ENCODE peak calls at places on chromosomes 12 and 14, in eight cellular contexts. D is HepG2; H is esophagus squamous epithelium; R is left ventricle myocardium inferior; B is CD8-positive, alpha-beta T cell; L is foreskin fibroblast; K is stomach; S is AG09309. Y is an unnamed sample.

GRCh38 chr14:23481362-23481970 is 12.0 kb downstream of the NGDN start:
- DNase-seq in B (no peak), H (no peak), K (no peak), S (no peak), R (no peak), L (no peak), D (no peak), Y (no peak)

GRCh38 chr12:79424109-79424721 is 266.5 kb downstream of the PAWR start:
- DNase-seq in K (no peak), R (no peak), H (no peak), B (no peak), S (peak), L (peak), D (peak), Y (peak)

GRCh38 chr12:6784292-6784691 is 5.0 kb upstream of the CD4 start:
- DNase-seq in D (no peak), L (no peak), B (no peak), S (no peak), H (no peak), R (no peak), K (no peak), Y (no peak)

GRCh38 chr12:118103231-118103600 is 595 bp downstream of the VSIG10 start:
- DNase-seq in S (no peak), D (no peak), B (peak), R (no peak), H (no peak), L (peak), K (no peak), Y (no peak)

GRCh38 chr12:121464331-121464730 is 64.4 kb downstream of the RNF34 start:
- DNase-seq in K (no peak), D (no peak), L (no peak), H (no peak), R (no peak), S (no peak), B (no peak), Y (no peak)

GRCh38 chr12:92593734-92594402 is 108.9 kb upstream of the PLEKHG7 start:
- DNase-seq in L (peak), B (peak), D (peak), R (no peak), K (peak), H (no peak), S (peak), Y (peak)

GRCh38 chr12:34388636-34389377 is 366.5 kb downstream of the ALG10 start:
- DNase-seq in S (no peak), L (no peak), B (no peak), H (no peak), R (no peak), D (no peak), K (no peak), Y (no peak)

GRCh38 chr14:70152704-70153103 is 36.0 kb downstream of the SLC8A3 start:
- DNase-seq in B (no peak), S (no peak), D (no peak), K (no peak), L (no peak), R (no peak), H (no peak), Y (no peak)

GRCh38 chr12:65943388-65944137 is 119.3 kb downstream of the HMGA2 start:
- DNase-seq in S (peak), H (no peak), D (no peak), K (no peak), B (no peak), L (no peak), R (no peak), Y (peak)

GRCh38 chr14:67487937-67488893 is at the start of gene TMEM229B:
- DNase-seq in K (peak), S (no peak), D (no peak), B (peak), H (peak), L (no peak), R (no peak), Y (no peak)

GRCh38 chr14:102692334-102692733 is 84.9 kb upstream of the TRAF3 start:
- DNase-seq in H (no peak), S (no peak), L (no peak), D (no peak), B (no peak), K (no peak), R (no peak), Y (no peak)

GRCh38 chr12:109612975-109613502 is 39.4 kb downstream of the MVK start:
- DNase-seq in S (no peak), B (no peak), R (no peak), L (no peak), D (peak), K (no peak), H (no peak), Y (no peak)

GRCh38 chr14:52790011-52790755 is 1.2 kb downstream of the GNPNAT1 start:
- DNase-seq in B (no peak), S (no peak), D (no peak), K (no peak), H (no peak), L (no peak), R (no peak), Y (no peak)

GRCh38 chr12:23827353-23827752 is 122.1 kb downstream of the SOX5 start:
- DNase-seq in K (no peak), H (no peak), B (no peak), R (no peak), L (no peak), D (peak), S (no peak), Y (no peak)

GRCh38 chr12:25725874-25726273 is 172.8 kb upstream of the LMNTD1 start:
- DNase-seq in B (no peak), L (peak), S (peak), R (no peak), H (no peak), D (no peak), K (no peak), Y (peak)

GRCh38 chr12:46783881-46784280 is 41.9 kb downstream of the SLC38A4 start:
- DNase-seq in L (no peak), B (no peak), R (no peak), D (no peak), K (no peak), S (no peak), H (no peak), Y (no peak)

GRCh38 chr12:107749094-107749493 is 11.8 kb downstream of the PRDM4 start:
- DNase-seq in K (no peak), B (no peak), H (no peak), L (peak), D (no peak), R (no peak), S (peak), Y (no peak)

GRCh38 chr14:100909439-100909838 is 5.9 kb upstream of the RTL1 start:
- DNase-seq in L (no peak), S (no peak), B (no peak), D (no peak), K (no peak), R (no peak), H (no peak), Y (no peak)

GRCh38 chr14:105424861-105425260 is 5.2 kb downstream of the MTA1 start:
- DNase-seq in H (no peak), R (no peak), S (no peak), B (no peak), L (no peak), D (no peak), K (no peak), Y (no peak)

GRCh38 chr14:20631821-20632389 is 9.6 kb downstream of the OR6S1 start:
- DNase-seq in K (peak), H (no peak), S (no peak), L (peak), R (peak), D (peak), B (no peak), Y (no peak)

GRCh38 chr14:92666251-92666650 is 82.2 kb downstream of the LGMN start:
- DNase-seq in L (no peak), H (no peak), K (no peak), S (no peak), B (no peak), R (no peak), D (no peak), Y (no peak)
- H3K4me3 ChIP-seq in L (no peak), H (no peak), K (no peak), S (no peak), B (no peak), R (no peak), D (no peak), Y (no peak)

DNA sequence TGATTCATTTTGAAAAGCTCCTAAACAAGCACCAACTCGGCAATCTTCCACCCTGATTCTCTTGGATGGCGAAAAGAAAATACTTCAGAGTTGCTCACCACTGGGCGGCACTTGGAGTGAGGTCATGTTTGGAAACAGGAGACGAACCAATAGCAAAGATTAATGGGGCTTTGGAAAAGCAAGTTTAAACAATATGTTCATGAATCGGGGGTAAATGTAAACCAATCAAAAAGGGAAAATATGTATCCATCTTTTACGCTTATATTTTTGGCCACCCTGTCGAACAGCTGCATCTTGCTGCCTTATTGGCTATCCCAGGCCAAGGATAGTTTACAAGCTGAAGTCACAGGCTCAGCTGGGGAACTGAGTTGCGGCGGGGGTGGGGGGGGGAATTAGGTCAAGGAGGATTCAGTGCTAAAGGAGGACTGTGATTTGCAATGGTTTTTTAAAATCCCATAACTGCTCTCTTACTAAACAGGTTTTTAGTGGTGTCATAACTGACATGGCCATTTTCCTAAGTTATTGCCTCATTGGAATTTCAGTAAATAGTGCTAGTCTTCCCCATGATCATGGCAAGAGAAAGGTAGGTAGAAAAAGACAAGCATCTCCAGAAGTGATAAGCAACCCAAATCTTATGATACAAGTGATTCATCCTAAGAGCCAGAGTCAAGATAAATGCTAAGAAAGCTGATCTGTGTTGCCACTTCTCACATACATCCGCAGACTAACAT is 210.6 kb downstream of the PHLDA1 start:
- DNase-seq in L (peak), B (no peak), K (no peak), R (peak), H (peak), D (no peak), S (peak), Y (no peak)
- TF ChIP-seq CTCF in L (no peak), B (no peak), K (no peak), R (no peak), H (no peak), D (no peak), S (peak), Y (no peak)

GRCh38 chr14:94907626-94908261 is 137.8 kb upstream of the GSC start:
- DNase-seq in B (no peak), D (no peak), K (no peak), S (no peak), L (no peak), H (no peak), R (no peak), Y (no peak)
- H3K4me3 ChIP-seq in B (no peak), D (no peak), K (no peak), S (no peak), L (no peak), H (no peak), R (no peak), Y (no peak)

DNA sequence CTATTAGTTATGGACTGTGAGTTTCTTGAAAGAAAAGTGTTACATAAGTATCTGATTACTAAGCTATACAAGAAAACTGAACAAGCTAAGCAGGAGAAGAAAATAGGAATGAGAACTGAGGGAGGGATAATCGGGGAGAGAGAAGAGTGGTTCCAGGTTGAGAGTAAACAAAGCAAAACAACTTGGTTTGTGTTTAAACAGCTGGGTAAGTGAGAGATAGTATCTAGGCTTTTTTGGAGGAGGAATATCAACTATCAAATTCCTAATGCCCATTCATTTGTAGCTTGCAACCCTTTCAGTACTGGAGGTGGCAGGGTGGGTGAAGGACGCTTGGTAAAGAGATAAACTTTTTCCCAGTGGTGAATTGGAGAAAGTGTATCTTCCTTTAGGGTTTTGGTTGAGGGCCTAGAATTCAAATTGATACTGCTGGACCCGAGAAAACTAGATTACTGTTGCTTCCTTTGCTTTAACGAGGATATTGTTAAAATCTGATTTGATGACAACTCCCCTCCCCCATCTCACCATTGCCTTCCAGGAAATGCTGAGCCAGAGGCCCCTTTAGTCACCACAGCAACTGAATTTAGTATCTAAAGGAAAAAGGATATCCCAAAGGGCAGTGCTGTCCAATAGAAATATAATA is 2.0 kb upstream of the SLC2A3 start:
- DNase-seq in K (no peak), S (no peak), B (no peak), R (no peak), D (no peak), L (peak), H (no peak), Y (peak)
- TF ChIP-seq CTCF in K (no peak), S (peak), B (peak), R (no peak), D (no peak), L (no peak), H (no peak), Y (no peak)

GRCh38 chr12:53728206-53728605 is 954 bp upstream of the CALCOCO1 start:
- DNase-seq in K (no peak), S (no peak), D (no peak), B (no peak), L (no peak), H (no peak), R (no peak), Y (no peak)

GRCh38 chr12:53727310-53728041 is at the start of gene CALCOCO1:
- DNase-seq in S (peak), L (peak), K (peak), D (peak), R (peak), B (peak), H (peak), Y (peak)

GRCh38 chr12:53726946-53727309 is 324 bp downstream of the CALCOCO1 start:
- DNase-seq in S (no peak), K (no peak), L (no peak), H (no peak), B (no peak), D (no peak), R (no peak), Y (no peak)

GRCh38 chr12:53726342-53726741 is 910 bp downstream of the CALCOCO1 start:
- DNase-seq in D (peak), S (no peak), L (no peak), B (no peak), H (no peak), R (no peak), K (no peak), Y (no peak)

GRCh38 chr12:53725824-53726223 is 1.4 kb downstream of the CALCOCO1 start:
- DNase-seq in K (peak), B (no peak), R (no peak), L (no peak), D (no peak), S (no peak), H (no peak), Y (no peak)
- H3K4me3 ChIP-seq in K (peak), B (no peak), R (peak), L (peak), D (no peak), S (peak), H (peak), Y (peak)

DNA sequence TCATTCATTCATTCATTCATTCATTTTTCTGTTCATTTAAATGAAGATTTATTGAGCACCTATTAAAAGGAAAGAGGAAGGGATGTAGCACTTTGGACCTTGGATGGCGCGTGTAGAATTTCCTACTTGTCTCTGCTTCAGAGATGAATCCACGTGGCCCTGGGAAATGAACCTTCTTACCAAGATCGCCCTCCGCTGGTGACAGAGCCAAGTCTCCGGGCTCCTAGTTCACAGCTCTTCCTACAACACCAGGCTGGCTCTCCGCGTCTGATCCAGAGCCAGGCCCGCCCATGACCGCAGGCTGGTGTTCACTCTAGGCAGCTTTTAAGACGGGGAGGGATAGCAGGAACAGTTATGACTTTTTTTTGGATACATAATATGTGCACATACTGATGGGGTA is 70.9 kb upstream of the PIWIL1 start:
- DNase-seq in R (no peak), D (no peak), B (no peak), K (no peak), S (no peak), H (no peak), L (no peak), Y (no peak)
- TF ChIP-seq CTCF in R (no peak), D (no peak), B (no peak), K (no peak), S (no peak), H (no peak), L (no peak), Y (no peak)

GRCh38 chr12:105329926-105330282 is 587 bp upstream of the C12orf75 start:
- DNase-seq in D (no peak), S (no peak), L (no peak), R (no peak), H (no peak), B (no peak), K (no peak), Y (no peak)
- H3K4me3 ChIP-seq in D (peak), S (peak), L (peak), R (peak), H (peak), B (peak), K (peak), Y (peak)